ENCODE peak calls at places on chromosomes 3 and 15, in nine cellular contexts. B is HL-60, H is cardiac fibroblast, L is lower lobe of right lung, S is WTC11, W is OCI-LY7, X is thyroid gland, P is kidney epithelial cell, O is foreskin fibroblast. F is an unnamed sample.

GRCh38 chr15:74434260-74434915 is 630 bp upstream of the SEMA7A start:
- DNase-seq in B (no peak), H (no peak), L (peak), S (no peak), W (no peak), X (no peak), P (no peak), O (no peak), F (no peak)

GRCh38 chr3:193211984-193212383 is 29.0 kb upstream of the PLAAT1 start:
- DNase-seq in B (no peak), H (no peak), L (no peak), S (no peak), W (no peak), X (no peak), P (no peak), O (no peak), F (no peak)

GRCh38 chr3:190076601-190077444 is 43.9 kb downstream of the P3H2 start:
- DNase-seq in B (no peak), H (peak), L (no peak), S (no peak), W (no peak), X (peak), P (peak), O (peak), F (peak)

GRCh38 chr15:88204584-88204983 is 52.0 kb downstream of the NTRK3 start:
- DNase-seq in B (no peak), H (no peak), L (no peak), S (no peak), W (no peak), X (no peak), P (no peak), O (no peak), F (no peak)

GRCh38 chr15:39419651-39420050 is 161.2 kb upstream of the THBS1 start:
- DNase-seq in B (no peak), H (no peak), L (no peak), S (no peak), W (no peak), X (no peak), P (no peak), O (no peak), F (no peak)

GRCh38 chr3:150388468-150389418 is 19.4 kb upstream of the TSC22D2 start:
- DNase-seq in B (no peak), H (no peak), L (no peak), S (no peak), W (no peak), X (no peak), P (no peak), O (peak), F (no peak)

GRCh38 chr3:62277470-62277869 is 95.9 kb downstream of the FEZF2 start:
- DNase-seq in B (no peak), H (no peak), L (no peak), S (no peak), W (no peak), X (no peak), P (no peak), O (peak), F (no peak)

GRCh38 chr3:122255757-122256439 is 69.2 kb upstream of the CSTA start:
- DNase-seq in B (no peak), H (no peak), L (no peak), S (no peak), W (peak), X (no peak), P (no peak), O (no peak), F (no peak)

GRCh38 chr15:89652666-89653065 is 2.6 kb downstream of the KIF7 start:
- DNase-seq in B (no peak), H (no peak), L (no peak), S (no peak), W (no peak), X (no peak), P (no peak), O (no peak), F (no peak)

GRCh38 chr3:100032262-100032661 is 82.0 kb downstream of the FILIP1L start:
- DNase-seq in B (no peak), H (peak), L (no peak), S (no peak), W (no peak), X (no peak), P (no peak), O (peak), F (no peak)

GRCh38 chr15:80418892-80419537 is 14.8 kb downstream of the ARNT2 start:
- DNase-seq in B (no peak), H (peak), L (no peak), S (no peak), W (peak), X (peak), P (no peak), O (peak), F (peak)

GRCh38 chr15:31338879-31339557 is 12.4 kb downstream of the KLF13 start:
- DNase-seq in B (peak), H (peak), L (peak), S (no peak), W (no peak), X (peak), P (peak), O (peak), F (no peak)

GRCh38 chr3:102904629-102905028 is 469.8 kb downstream of the ZPLD1 start:
- DNase-seq in B (no peak), H (no peak), L (no peak), S (no peak), W (no peak), X (no peak), P (no peak), O (no peak), F (no peak)

GRCh38 chr15:80669599-80670273 is 25.4 kb upstream of the ABHD17C start:
- DNase-seq in B (no peak), H (no peak), L (no peak), S (no peak), W (no peak), X (peak), P (no peak), O (peak), F (no peak)

GRCh38 chr3:47525617-47526016 is 12.1 kb upstream of the ELP6 start:
- DNase-seq in B (no peak), H (no peak), L (no peak), S (no peak), W (no peak), X (no peak), P (no peak), O (no peak), F (no peak)

GRCh38 chr3:77655421-77655820 is 615.5 kb downstream of the ROBO2 start:
- DNase-seq in B (no peak), H (no peak), L (no peak), S (no peak), W (no peak), X (no peak), P (no peak), O (peak), F (no peak)

GRCh38 chr15:100973351-100974034 is 54.3 kb downstream of the LRRK1 start:
- DNase-seq in B (no peak), H (no peak), L (no peak), S (peak), W (no peak), X (peak), P (no peak), O (no peak), F (no peak)

GRCh38 chr15:90994059-90994416 is 297 bp downstream of the PRC1 start:
- DNase-seq in B (no peak), H (no peak), L (peak), S (peak), W (peak), X (peak), P (no peak), O (no peak), F (peak)

GRCh38 chr3:194333212-194333980 is 17.7 kb downstream of the CPN2 start:
- DNase-seq in B (no peak), H (peak), L (peak), S (peak), W (peak), X (peak), P (no peak), O (peak), F (peak)

GRCh38 chr3:35291837-35292236 is 347.5 kb upstream of the ARPP21 start:
- DNase-seq in B (no peak), H (no peak), L (no peak), S (no peak), W (no peak), X (no peak), P (no peak), O (no peak), F (no peak)

GRCh38 chr15:34644061-34644460 is 60.6 kb upstream of the GOLGA8B start:
- DNase-seq in B (no peak), H (peak), L (no peak), S (no peak), W (no peak), X (no peak), P (peak), O (peak), F (no peak)

GRCh38 chr15:75596703-75597345 is 17.7 kb upstream of the PTPN9 start:
- DNase-seq in B (no peak), H (no peak), L (no peak), S (no peak), W (no peak), X (peak), P (no peak), O (no peak), F (no peak)

GRCh38 chr3:87236093-87236492 is 9.0 kb downstream of the CHMP2B start:
- DNase-seq in B (no peak), H (no peak), L (no peak), S (no peak), W (no peak), X (no peak), P (no peak), O (no peak), F (no peak)

GRCh38 chr3:195583831-195584542 is at the start of gene APOD:
- DNase-seq in B (no peak), H (peak), L (peak), S (no peak), W (no peak), X (peak), P (no peak), O (peak), F (peak)

GRCh38 chr3:19254189-19254588 is 105.9 kb downstream of the KCNH8 start:
- DNase-seq in B (no peak), H (no peak), L (no peak), S (no peak), W (no peak), X (no peak), P (no peak), O (no peak), F (no peak)

GRCh38 chr15:56242576-56243116 is 1.0 kb downstream of the RFX7 start:
- DNase-seq in B (no peak), H (no peak), L (no peak), S (no peak), W (no peak), X (no peak), P (no peak), O (peak), F (no peak)

GRCh38 chr15:50189630-50190029 is 7.6 kb downstream of the SLC27A2 start:
- DNase-seq in B (no peak), H (no peak), L (no peak), S (no peak), W (peak), X (no peak), P (no peak), O (no peak), F (no peak)

GRCh38 chr3:83868909-83869567 is 1089.8 kb upstream of the CADM2 start:
- DNase-seq in B (no peak), H (no peak), L (no peak), S (no peak), W (no peak), X (no peak), P (no peak), O (no peak), F (no peak)

GRCh38 chr3:73563896-73564582 is 60.7 kb downstream of the PDZRN3 start:
- DNase-seq in B (no peak), H (no peak), L (no peak), S (no peak), W (no peak), X (no peak), P (peak), O (peak), F (no peak)

GRCh38 chr3:557972-558371 is 361.4 kb downstream of the CHL1 start:
- DNase-seq in B (no peak), H (no peak), L (no peak), S (no peak), W (peak), X (no peak), P (no peak), O (no peak), F (no peak)

GRCh38 chr3:126714921-126715320 is 10.9 kb downstream of the CHCHD6 start:
- DNase-seq in B (no peak), H (no peak), L (no peak), S (no peak), W (no peak), X (no peak), P (no peak), O (no peak), F (no peak)

GRCh38 chr3:192575879-192576506 is 151.3 kb downstream of the FGF12 start:
- DNase-seq in B (no peak), H (no peak), L (no peak), S (no peak), W (no peak), X (no peak), P (no peak), O (no peak), F (no peak)

GRCh38 chr15:63986185-63986680 is 60.1 kb downstream of the DAPK2 start:
- DNase-seq in B (no peak), H (no peak), L (no peak), S (no peak), W (no peak), X (no peak), P (no peak), O (no peak), F (no peak)

DNA sequence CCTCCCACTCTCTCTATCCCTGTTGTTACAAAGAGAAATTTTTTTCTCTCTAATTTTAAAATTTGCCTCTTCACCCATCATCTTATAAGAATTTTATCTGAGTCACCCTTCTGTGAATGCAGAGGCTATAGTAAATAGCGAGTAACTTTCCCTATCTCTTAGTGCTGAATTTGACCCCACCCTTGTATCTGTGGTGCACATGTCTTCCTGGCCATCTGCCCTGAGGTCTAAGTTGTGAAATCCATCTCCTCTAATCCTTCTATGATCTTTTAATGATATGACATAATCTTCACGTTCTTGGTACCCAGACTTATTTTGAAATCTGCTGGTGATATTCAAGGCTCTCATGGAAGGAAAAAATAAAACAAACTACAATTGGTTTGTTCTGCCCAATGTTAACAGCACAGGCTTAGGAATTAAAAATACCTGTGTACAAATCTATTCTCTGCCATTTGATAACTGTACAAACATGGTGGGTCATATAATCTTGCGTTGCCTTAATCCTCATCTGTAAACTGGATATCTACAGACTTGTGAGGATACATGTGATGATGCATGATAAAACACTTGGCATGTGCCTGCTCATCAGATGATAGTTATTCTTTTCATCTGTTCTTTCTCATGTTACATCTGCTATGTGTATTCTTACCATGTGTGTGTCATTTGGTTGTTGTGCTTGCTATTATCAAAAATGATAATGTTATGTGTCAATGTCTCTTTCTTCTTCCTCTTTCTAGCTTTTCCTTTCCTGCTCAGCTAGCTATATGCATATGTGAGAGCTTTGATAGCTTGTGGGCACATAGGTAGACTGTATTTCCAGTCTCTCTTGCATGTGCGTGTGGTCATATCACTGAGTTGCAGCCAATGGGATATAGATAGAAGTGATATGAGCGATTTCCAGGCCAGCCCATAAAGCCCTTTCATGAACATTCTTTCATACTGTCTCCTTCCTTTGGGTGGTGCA is 13.7 kb upstream of the CCR3 start:
- DNase-seq in B (peak), H (peak), L (no peak), S (no peak), W (no peak), X (no peak), P (no peak), O (peak), F (no peak)
- TF ChIP-seq CTCF in B (no peak), H (no peak), L (no peak), S (no peak), W (no peak), X (no peak), P (no peak), O (no peak), F (no peak)

DNA sequence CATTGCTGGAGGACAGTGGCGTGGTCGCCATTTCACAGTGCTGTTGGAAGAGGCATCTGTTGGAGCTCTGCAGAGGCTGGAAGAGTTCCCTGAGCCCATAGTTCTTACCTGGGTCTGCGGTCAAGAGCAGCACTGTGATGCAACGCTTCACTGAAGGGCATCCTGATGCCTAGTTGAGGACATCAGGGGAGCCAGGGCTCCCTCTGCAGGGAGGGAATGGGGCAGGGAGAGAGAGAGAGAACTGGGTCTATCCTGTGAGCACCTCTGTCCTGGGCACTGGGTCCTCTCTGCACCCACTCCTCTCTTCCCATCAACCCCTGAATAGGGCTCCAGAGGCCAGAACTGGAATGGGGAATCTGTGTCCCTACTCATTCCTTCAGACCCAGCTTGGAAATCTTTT is 23.9 kb upstream of the MOBP start:
- DNase-seq in B (no peak), H (no peak), L (no peak), S (peak), W (no peak), X (no peak), P (no peak), O (no peak), F (no peak)
- TF ChIP-seq CTCF in B (no peak), H (no peak), L (no peak), S (no peak), W (no peak), X (no peak), P (peak), O (peak), F (no peak)

GRCh38 chr3:53675942-53676341 is 170.3 kb downstream of the CHDH start:
- DNase-seq in B (no peak), H (no peak), L (no peak), S (no peak), W (no peak), X (no peak), P (no peak), O (no peak), F (no peak)

GRCh38 chr3:53680026-53680425 is 166.2 kb downstream of the CHDH start:
- DNase-seq in B (no peak), H (peak), L (no peak), S (no peak), W (no peak), X (no peak), P (peak), O (no peak), F (no peak)

GRCh38 chr3:53674582-53674981 is 171.6 kb downstream of the CHDH start:
- DNase-seq in B (no peak), H (no peak), L (no peak), S (no peak), W (no peak), X (no peak), P (no peak), O (no peak), F (no peak)

GRCh38 chr3:53675022-53675697 is 171.1 kb downstream of the CHDH start:
- DNase-seq in B (no peak), H (no peak), L (no peak), S (no peak), W (no peak), X (no peak), P (no peak), O (no peak), F (no peak)

DNA sequence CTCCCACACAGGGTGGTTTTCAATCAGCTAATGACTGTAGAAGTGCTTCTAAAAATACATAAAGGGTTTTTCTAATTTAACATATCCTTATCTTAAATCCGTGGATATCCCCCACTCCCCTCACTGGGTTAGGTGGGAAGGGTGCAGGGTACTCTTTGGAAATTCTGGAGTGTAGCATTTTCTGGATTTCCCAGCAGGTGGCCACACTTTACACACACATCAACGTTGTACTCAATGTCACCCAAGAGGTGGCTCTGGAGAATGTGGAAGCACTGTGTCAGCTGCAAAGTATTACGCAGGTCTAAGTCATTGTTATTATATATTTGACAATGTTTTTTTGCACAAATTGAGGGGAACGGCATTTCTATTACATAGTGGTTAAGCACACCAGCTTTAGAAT is 168.8 kb downstream of the CHDH start:
- DNase-seq in B (peak), H (peak), L (no peak), S (no peak), W (peak), X (peak), P (no peak), O (no peak), F (no peak)
- TF ChIP-seq CTCF in B (no peak), H (no peak), L (peak), S (no peak), W (peak), X (peak), P (peak), O (no peak), F (peak)

GRCh38 chr3:138835177-138835757 is 539 bp upstream of the PIK3CB start:
- DNase-seq in B (no peak), H (no peak), L (no peak), S (no peak), W (peak), X (no peak), P (no peak), O (no peak), F (no peak)

GRCh38 chr3:138833908-138834358 is 795 bp downstream of the PIK3CB start:
- DNase-seq in B (peak), H (peak), L (no peak), S (no peak), W (no peak), X (no peak), P (no peak), O (peak), F (no peak)

GRCh38 chr3:138829886-138830510 is 4.7 kb downstream of the PIK3CB start:
- DNase-seq in B (no peak), H (no peak), L (no peak), S (no peak), W (no peak), X (no peak), P (no peak), O (no peak), F (no peak)

GRCh38 chr3:138829097-138829496 is 5.6 kb downstream of the PIK3CB start:
- DNase-seq in B (no peak), H (no peak), L (no peak), S (no peak), W (no peak), X (no peak), P (no peak), O (no peak), F (no peak)

DNA sequence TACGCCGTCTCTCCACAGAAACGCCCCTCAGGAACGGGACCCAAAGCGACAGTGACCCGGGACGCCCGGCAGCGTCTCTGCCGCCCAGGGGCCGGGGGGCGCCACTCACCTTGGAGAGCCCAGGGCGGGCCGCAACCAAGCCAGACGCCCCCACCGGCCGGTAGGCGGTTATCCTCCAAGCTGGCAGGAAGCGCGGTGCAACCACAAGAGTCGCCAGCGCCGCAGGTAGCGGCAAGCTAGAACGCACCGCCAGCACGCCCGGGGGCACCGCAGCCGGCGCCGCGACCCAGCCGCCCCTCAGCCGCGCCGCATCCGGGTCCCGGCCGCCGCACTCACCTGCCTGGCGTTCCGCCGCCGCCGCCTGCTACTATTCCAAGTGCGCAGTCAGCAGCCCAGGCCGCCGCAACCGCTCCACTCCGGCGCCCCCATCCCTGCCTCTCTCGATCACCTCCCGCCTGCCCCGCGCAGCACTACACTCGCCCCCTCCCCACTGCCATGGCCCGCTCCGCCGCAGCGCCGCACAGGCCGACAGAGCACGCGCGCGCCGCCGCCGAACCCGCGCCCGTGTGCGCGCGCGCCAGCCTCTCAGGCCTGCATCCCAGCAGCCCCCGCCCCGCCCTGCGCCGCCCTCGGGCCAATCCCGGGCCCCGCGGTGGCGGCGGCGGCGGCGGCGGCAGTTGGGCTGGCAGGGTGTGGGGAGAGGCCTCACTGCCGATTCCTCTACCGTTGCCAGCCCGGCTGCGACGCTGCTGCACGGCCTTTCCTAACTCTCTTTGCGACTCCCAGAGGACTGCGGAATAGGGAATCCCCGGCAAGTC is at the start of gene PIK3CB:
- DNase-seq in B (peak), H (peak), L (peak), S (peak), W (peak), X (peak), P (peak), O (peak), F (peak)
- TF ChIP-seq CTCF in B (no peak), H (peak), L (peak), S (no peak), W (peak), X (peak), P (peak), O (no peak), F (peak)